ENCODE peak calls at places on chromosome 2, in ten cellular contexts. T, E, A, P, K, O, I, Y, Q and X are unnamed samples.

GRCh38 chr2:201992960-201993359 is 40.7 kb upstream of the FZD7 start:
- DNase-seq in K (no peak), O (no peak), Q (no peak), T (no peak), Y (no peak), P (peak; percentile 37), E (no peak), I (no peak), A (no peak), X (no peak)

GRCh38 chr2:233421091-233421816 is 67.0 kb downstream of the DGKD start:
- DNase-seq in K (peak; percentile 3), T (no peak), O (no peak), I (no peak), A (no peak), Y (no peak), P (no peak), E (no peak), Q (no peak), X (no peak)

GRCh38 chr2:26759845-26760244 is 4.2 kb upstream of the SLC35F6 start:
- DNase-seq in I (no peak), Q (no peak), O (no peak), P (no peak), T (no peak), E (no peak), Y (no peak), A (no peak), K (no peak), X (no peak)

GRCh38 chr2:144546933-144547332 is 27.0 kb upstream of the ZEB2 start:
- DNase-seq in P (no peak), Y (peak; percentile 68), E (no peak), Q (no peak), A (no peak), O (no peak), K (no peak), I (no peak), T (peak; percentile 1), X (no peak)

GRCh38 chr2:11631462-11631861 is 38.5 kb downstream of the NTSR2 start:
- DNase-seq in K (no peak), I (no peak), A (no peak), P (peak; percentile 65), T (no peak), Q (no peak), Y (no peak), O (no peak), E (no peak), X (no peak)

GRCh38 chr2:240329778-240330177 is 105.7 kb upstream of the GPC1 start:
- DNase-seq in P (no peak), I (no peak), Y (no peak), Q (no peak), O (no peak), K (no peak), A (no peak), T (no peak), E (no peak), X (no peak)

GRCh38 chr2:145811467-145812162 is 1291.7 kb upstream of the ZEB2 start:
- DNase-seq in P (no peak), A (no peak), K (no peak), E (no peak), I (no peak), Y (no peak), Q (no peak), T (no peak), O (no peak), X (no peak)

GRCh38 chr2:242036653-242036950 is 167.1 kb downstream of the RTP5 start:
- DNase-seq in I (no peak), E (no peak), K (no peak), Q (no peak), T (no peak), A (no peak), Y (no peak), O (no peak), P (no peak), X (no peak)

GRCh38 chr2:196743165-196743564 is 56.3 kb downstream of the GTF3C3 start:
- DNase-seq in A (no peak), K (no peak), Q (no peak), O (no peak), T (no peak), E (no peak), P (no peak), Y (no peak), I (no peak), X (no peak)

GRCh38 chr2:165082479-165082878 is 121.4 kb downstream of the SCN3A start:
- DNase-seq in O (no peak), Y (no peak), A (no peak), I (no peak), Q (no peak), P (no peak), T (no peak), K (no peak), E (no peak), X (no peak)

GRCh38 chr2:190328748-190329147 is 9.1 kb upstream of the HIBCH start:
- DNase-seq in T (peak; percentile 13), I (peak; percentile 41), P (peak; percentile 26), Q (no peak), A (no peak), Y (peak; percentile 48), E (no peak), O (peak; percentile 24), K (no peak), X (no peak)

GRCh38 chr2:69755862-69756467 is 14.0 kb downstream of the ANXA4 start:
- DNase-seq in A (no peak), T (peak; percentile 55), I (peak; percentile 47), Y (peak; percentile 75), P (peak; percentile 88), O (no peak), Q (no peak), E (no peak), K (no peak), X (no peak)

GRCh38 chr2:12727085-12727484 is 10.3 kb downstream of the TRIB2 start:
- DNase-seq in O (no peak), K (no peak), T (peak; percentile 67), Y (no peak), P (no peak), A (no peak), I (no peak), E (no peak), Q (no peak), X (no peak)